ENCODE peak calls at places on chromosomes 16 and 17, in seven cellular contexts. B is OCI-LY7, Q is GM23248, M is BE2C, Y is K562, W is thoracic aorta, S is vagina. X is an unnamed sample.

GRCh38 chr17:44409309-44410028 is 20.0 kb upstream of the ITGA2B start:
- DNase-seq in Q (no peak), S (no peak), B (no peak), M (no peak), W (no peak), Y (no peak), X (no peak)

GRCh38 chr16:22327446-22327775 is 30.2 kb downstream of the POLR3E start:
- DNase-seq in W (no peak), Y (no peak), S (no peak), Q (no peak), M (no peak), B (no peak), X (no peak)

GRCh38 chr17:19502517-19502916 is 31.1 kb upstream of the SLC47A1 start:
- DNase-seq in W (no peak), Y (no peak), Q (no peak), S (no peak), B (no peak), M (no peak), X (no peak)

GRCh38 chr16:12257926-12258561 is 281.5 kb downstream of the SNX29 start:
- DNase-seq in W (no peak), Q (no peak), B (peak; percentile 85), M (peak; percentile 18), Y (peak; percentile 40), S (no peak), X (no peak)

GRCh38 chr16:2480948-2481347 is 6.0 kb downstream of the TBC1D24 start:
- DNase-seq in W (no peak), Q (no peak), M (no peak), B (no peak), Y (no peak), S (no peak), X (no peak)

GRCh38 chr16:47924950-47925349 is 230.8 kb downstream of the ABCC12 start:
- DNase-seq in Q (no peak), M (no peak), W (no peak), S (no peak), Y (no peak), B (no peak), X (no peak)

GRCh38 chr16:66983033-66983432 is 5.4 kb upstream of the CES4A start:
- DNase-seq in B (no peak), W (no peak), M (no peak), Y (no peak), Q (no peak), S (no peak), X (no peak)

GRCh38 chr17:16513858-16514257 is 21.9 kb upstream of the LRRC75A start:
- DNase-seq in W (no peak), M (no peak), Y (no peak), Q (no peak), B (no peak), S (no peak), X (no peak)

GRCh38 chr17:55601874-55602364 is 90.7 kb upstream of the SMIM36 start:
- DNase-seq in B (peak; percentile 26), Y (peak; percentile 43), S (no peak), M (peak; percentile 24), Q (peak; percentile 74), W (no peak), X (peak; percentile 76)

GRCh38 chr17:76451480-76451879 is 1.5 kb downstream of the UBE2O start:
- DNase-seq in S (no peak), M (no peak), B (no peak), Q (no peak), Y (peak; percentile 25), W (no peak), X (no peak)

DNA sequence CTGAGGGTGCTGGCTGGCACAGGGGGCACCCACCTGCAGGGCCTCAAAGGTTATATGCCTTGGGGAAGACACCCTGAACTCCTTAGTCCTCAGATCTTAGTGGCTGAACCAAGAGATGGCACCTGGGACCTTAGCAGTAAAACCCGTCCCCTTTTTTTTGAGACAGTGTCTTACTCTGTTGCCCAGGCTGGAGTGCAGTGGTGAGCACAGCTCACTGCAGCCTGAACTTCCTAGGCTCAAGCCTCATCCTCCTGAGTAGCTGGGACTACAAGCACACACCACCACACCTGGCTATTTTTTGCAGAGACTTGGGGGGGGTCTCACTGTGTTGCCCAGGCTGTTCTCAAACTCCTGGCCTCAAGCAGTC is 237.2 kb downstream of the MRTFB start:
- DNase-seq in B (peak; percentile 56), M (no peak), W (no peak), S (no peak), Y (no peak), Q (peak; percentile 23), X (no peak)
- H3K4me3 ChIP-seq in B (peak overlapping the region; percentile 99), M (no peak overlapping the region), W (peak overlapping the region; percentile 41), S (no peak overlapping the region), Y (no peak overlapping the region), Q (peak overlapping the region; percentile 46), X (no peak overlapping the region)

GRCh38 chr16:81706327-81707295 is 72.5 kb upstream of the PLCG2 start:
- DNase-seq in Q (no peak), W (no peak), M (no peak), Y (no peak), S (no peak), B (no peak), X (no peak)

GRCh38 chr16:81709369-81709900 is 69.7 kb upstream of the PLCG2 start:
- DNase-seq in Q (no peak), Y (no peak), B (no peak), S (no peak), M (no peak), W (no peak), X (no peak)

GRCh38 chr16:81707411-81708321 is 71.4 kb upstream of the PLCG2 start:
- DNase-seq in Q (peak; percentile 80), B (no peak), M (no peak), Y (no peak), S (no peak), W (no peak), X (peak; percentile 67)

GRCh38 chr16:81710596-81710995 is 68.5 kb upstream of the PLCG2 start:
- DNase-seq in Y (no peak), S (no peak), Q (no peak), B (no peak), W (no peak), M (no peak), X (no peak)

GRCh38 chr16:81708459-81709368 is 70.4 kb upstream of the PLCG2 start:
- DNase-seq in M (no peak), W (no peak), B (no peak), Q (no peak), S (no peak), Y (no peak), X (no peak)
- H3K4me1 ChIP-seq in M (no peaks in the 10 kb centered on the region), W (peaks cover 3% of the 10 kb centered on the region), B (peaks cover 4% of the 10 kb centered on the region), Q (peaks cover 14% of the 10 kb centered on the region), S (peaks cover 56% of the 10 kb centered on the region), Y (peaks cover 16% of the 10 kb centered on the region), X (peaks cover 10% of the 10 kb centered on the region)

GRCh38 chr17:74205274-74205673 is 1.8 kb downstream of the RPL38 start:
- DNase-seq in Q (no peak), Y (no peak), B (no peak), W (no peak), S (no peak), M (no peak), X (no peak)
- H3K36me3 ChIP-seq in Q (peaks cover 46% of the 10 kb centered on the region), Y (peaks cover 65% of the 10 kb centered on the region), B (peaks cover 67% of the 10 kb centered on the region), W (peaks cover 26% of the 10 kb centered on the region), S (peaks cover 42% of the 10 kb centered on the region), M (peaks cover 61% of the 10 kb centered on the region), X (peaks cover 10% of the 10 kb centered on the region)

GRCh38 chr16:27781981-27782880 is 232.3 kb downstream of the KATNIP start:
- DNase-seq in B (no peak), W (no peak), Q (no peak), M (no peak), S (no peak), Y (no peak), X (no peak)

GRCh38 chr16:27786221-27786848 is 236.4 kb downstream of the KATNIP start:
- DNase-seq in S (no peak), W (no peak), Q (no peak), Y (no peak), B (no peak), M (no peak), X (no peak)

GRCh38 chr16:27786881-27787625 is 237.1 kb downstream of the KATNIP start:
- DNase-seq in S (no peak), Q (no peak), W (no peak), M (no peak), Y (no peak), B (no peak), X (no peak)

GRCh38 chr16:27785307-27785678 is 235.3 kb downstream of the KATNIP start:
- DNase-seq in Q (no peak), S (no peak), B (no peak), M (no peak), W (no peak), Y (no peak), X (no peak)

GRCh38 chr16:27784351-27785306 is 234.7 kb downstream of the KATNIP start:
- DNase-seq in S (no peak), B (no peak), Q (no peak), Y (no peak), M (no peak), W (no peak), X (no peak)
- H3K4me3 ChIP-seq in S (no peak overlapping the region), B (no peak overlapping the region), Q (no peak overlapping the region), Y (no peak overlapping the region), M (no peak overlapping the region), W (no peak overlapping the region), X (no peak overlapping the region)

DNA sequence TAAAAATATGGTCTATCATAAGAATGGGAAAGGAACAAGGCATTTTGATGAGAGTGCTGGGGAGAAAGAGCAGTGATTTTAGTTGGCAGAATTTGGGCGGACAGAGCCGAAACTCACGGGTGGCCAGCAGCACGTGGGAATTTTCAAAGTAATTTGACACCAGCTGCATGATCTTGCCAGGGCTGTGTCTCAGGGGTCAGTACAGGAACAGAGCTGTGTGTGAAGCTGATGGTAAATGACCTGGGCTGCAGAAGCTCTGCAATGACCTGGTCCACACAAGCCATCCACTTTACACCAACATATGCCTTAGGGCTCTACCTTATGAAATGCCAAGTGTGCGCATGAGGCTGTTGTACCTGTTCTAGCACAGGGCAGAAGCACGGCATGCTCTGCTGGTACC is 112.0 kb downstream of the ZFHX3 start:
- DNase-seq in M (no peak), S (no peak), Y (no peak), W (no peak), Q (no peak), B (no peak), X (no peak)
- H3K4me1 ChIP-seq in M (peaks cover 31% of the 10 kb centered on the region), S (peaks cover 75% of the 10 kb centered on the region), Y (no peaks in the 10 kb centered on the region), W (peaks cover 46% of the 10 kb centered on the region), Q (peaks cover 33% of the 10 kb centered on the region), B (no peaks in the 10 kb centered on the region), X (peaks cover 23% of the 10 kb centered on the region)